ENCODE peak calls at places on chromosomes 2 and 18, in ten cellular contexts. H, W, Q, F, I, B, G, N, M and V are unnamed samples.

GRCh38 chr2:107337209-107337898 is 451.4 kb upstream of the ST6GAL2 start:
- DNase-seq in H (no peak), W (no peak), Q (peak), F (peak), I (no peak), B (peak), G (peak), N (no peak), M (no peak), V (peak)

GRCh38 chr2:36967236-36967876 is 1.0 kb upstream of the STRN start:
- DNase-seq in H (no peak), W (no peak), Q (no peak), F (peak), I (no peak), B (no peak), G (no peak), N (no peak), M (no peak), V (no peak)

GRCh38 chr2:185628985-185629384 is 109.6 kb upstream of the FSIP2 start:
- DNase-seq in H (no peak), W (no peak), Q (no peak), F (no peak), I (peak), B (peak), G (peak), N (no peak), M (no peak), V (no peak)

GRCh38 chr18:49728542-49728941 is 84.8 kb downstream of the ACAA2 start:
- DNase-seq in H (peak), W (no peak), Q (peak), F (peak), I (peak), B (peak), G (peak), N (no peak), M (no peak), V (peak)

GRCh38 chr2:144288428-144288827 is 231.5 kb downstream of the ZEB2 start:
- DNase-seq in H (no peak), W (no peak), Q (no peak), F (no peak), I (no peak), B (no peak), G (peak), N (peak), M (no peak), V (peak)

GRCh38 chr2:174337337-174338154 is 2.8 kb downstream of the SP9 start:
- DNase-seq in H (peak), W (no peak), Q (peak), F (peak), I (peak), B (no peak), G (no peak), N (no peak), M (no peak), V (no peak)

GRCh38 chr2:138974651-138975050 is 194.5 kb upstream of the NXPH2 start:
- DNase-seq in H (no peak), W (no peak), Q (no peak), F (no peak), I (no peak), B (no peak), G (peak), N (no peak), M (no peak), V (no peak)

GRCh38 chr18:10851824-10852225 is 297.5 kb downstream of the PIEZO2 start:
- DNase-seq in H (no peak), W (no peak), Q (peak), F (peak), I (no peak), B (peak), G (peak), N (peak), M (no peak), V (peak)

GRCh38 chr2:187658952-187659525 is 104.8 kb upstream of the TFPI start:
- DNase-seq in H (no peak), W (no peak), Q (peak), F (peak), I (no peak), B (peak), G (peak), N (peak), M (no peak), V (peak)

GRCh38 chr2:239955086-239955988 is 69.8 kb downstream of the NDUFA10 start:
- DNase-seq in H (peak), W (no peak), Q (no peak), F (no peak), I (no peak), B (no peak), G (no peak), N (no peak), M (no peak), V (no peak)

GRCh38 chr2:169711751-169712509 is 17.7 kb downstream of the PHOSPHO2 start:
- DNase-seq in H (no peak), W (no peak), Q (no peak), F (no peak), I (no peak), B (no peak), G (no peak), N (no peak), M (no peak), V (no peak)

GRCh38 chr2:168009900-168010299 is 237.5 kb downstream of the STK39 start:
- DNase-seq in H (no peak), W (no peak), Q (no peak), F (no peak), I (no peak), B (no peak), G (no peak), N (no peak), M (no peak), V (no peak)

GRCh38 chr2:207473203-207473865 is 56.4 kb upstream of the CREB1 start:
- DNase-seq in H (no peak), W (peak), Q (peak), F (peak), I (peak), B (peak), G (peak), N (peak), M (no peak), V (no peak)

GRCh38 chr2:240139666-240140393 is 628 bp downstream of the OTOS start:
- DNase-seq in H (no peak), W (peak), Q (no peak), F (no peak), I (no peak), B (no peak), G (no peak), N (no peak), M (no peak), V (no peak)

GRCh38 chr2:98815795-98816194 is 84.9 kb upstream of the MGAT4A start:
- DNase-seq in H (no peak), W (no peak), Q (no peak), F (no peak), I (no peak), B (no peak), G (no peak), N (no peak), M (no peak), V (no peak)

GRCh38 chr18:67589325-67589724 is 72.8 kb upstream of the DSEL start:
- DNase-seq in H (no peak), W (no peak), Q (no peak), F (no peak), I (no peak), B (peak), G (no peak), N (peak), M (no peak), V (no peak)

GRCh38 chr18:63070750-63071502 is 248.6 kb downstream of the BCL2 start:
- DNase-seq in H (no peak), W (no peak), Q (no peak), F (no peak), I (no peak), B (no peak), G (no peak), N (no peak), M (no peak), V (no peak)

GRCh38 chr18:62828852-62829251 is 113.5 kb downstream of the PHLPP1 start:
- DNase-seq in H (no peak), W (no peak), Q (no peak), F (no peak), I (no peak), B (peak), G (peak), N (peak), M (no peak), V (no peak)

GRCh38 chr2:69645926-69646325 is 2.4 kb upstream of the AAK1 start:
- DNase-seq in H (no peak), W (no peak), Q (no peak), F (no peak), I (no peak), B (no peak), G (no peak), N (no peak), M (no peak), V (no peak)

GRCh38 chr2:229586746-229587705 is 127.3 kb downstream of the DNER start:
- DNase-seq in H (peak), W (peak), Q (peak), F (peak), I (peak), B (peak), G (peak), N (peak), M (peak), V (peak)

GRCh38 chr2:167939513-167940360 is 307.7 kb downstream of the STK39 start:
- DNase-seq in H (no peak), W (no peak), Q (no peak), F (no peak), I (no peak), B (no peak), G (no peak), N (no peak), M (no peak), V (no peak)

GRCh38 chr2:46147626-46148368 is 149.4 kb upstream of the EPAS1 start:
- DNase-seq in H (no peak), W (no peak), Q (no peak), F (no peak), I (no peak), B (no peak), G (no peak), N (peak), M (no peak), V (no peak)

GRCh38 chr18:21682276-21683051 is 22.1 kb downstream of the ABHD3 start:
- DNase-seq in H (no peak), W (no peak), Q (peak), F (peak), I (no peak), B (peak), G (peak), N (peak), M (no peak), V (peak)

GRCh38 chr2:213247566-213247965 is 36.7 kb upstream of the SPAG16 start:
- DNase-seq in H (no peak), W (no peak), Q (no peak), F (no peak), I (no peak), B (peak), G (no peak), N (no peak), M (no peak), V (no peak)

GRCh38 chr18:21808185-21808584 is 67.6 kb downstream of the MIB1 start:
- DNase-seq in H (no peak), W (no peak), Q (no peak), F (no peak), I (no peak), B (no peak), G (no peak), N (no peak), M (no peak), V (no peak)

GRCh38 chr2:176192351-176192750 is 3.9 kb downstream of the HOXD1 start:
- DNase-seq in H (no peak), W (no peak), Q (no peak), F (no peak), I (no peak), B (no peak), G (no peak), N (no peak), M (no peak), V (no peak)

GRCh38 chr18:13809025-13809384 is 14.9 kb upstream of the MC5R start:
- DNase-seq in H (no peak), W (no peak), Q (no peak), F (no peak), I (no peak), B (no peak), G (no peak), N (no peak), M (no peak), V (no peak)

GRCh38 chr2:74181739-74182138 is 3.1 kb upstream of the MOB1A start:
- DNase-seq in H (no peak), W (no peak), Q (no peak), F (no peak), I (peak), B (peak), G (no peak), N (no peak), M (no peak), V (no peak)

GRCh38 chr2:205904873-205905272 is 181.1 kb downstream of the INO80D start:
- DNase-seq in H (no peak), W (no peak), Q (no peak), F (no peak), I (no peak), B (no peak), G (no peak), N (no peak), M (no peak), V (no peak)

GRCh38 chr18:35827275-35827929 is 145.1 kb upstream of the RMP24 start:
- DNase-seq in H (no peak), W (no peak), Q (no peak), F (no peak), I (no peak), B (no peak), G (no peak), N (no peak), M (no peak), V (no peak)

GRCh38 chr2:125730921-125731320 is 925.0 kb upstream of the GYPC start:
- DNase-seq in H (no peak), W (no peak), Q (no peak), F (no peak), I (no peak), B (no peak), G (no peak), N (no peak), M (no peak), V (no peak)

GRCh38 chr2:118723394-118723793 is 124.1 kb downstream of the EN1 start:
- DNase-seq in H (no peak), W (no peak), Q (peak), F (peak), I (no peak), B (peak), G (no peak), N (no peak), M (no peak), V (no peak)

GRCh38 chr2:36695746-36696415 is 626 bp upstream of the VIT start:
- DNase-seq in H (no peak), W (no peak), Q (peak), F (peak), I (no peak), B (peak), G (peak), N (peak), M (no peak), V (peak)

GRCh38 chr2:232503792-232504323 is 16.2 kb upstream of the ECEL1 start:
- DNase-seq in H (no peak), W (no peak), Q (no peak), F (no peak), I (no peak), B (no peak), G (no peak), N (no peak), M (no peak), V (no peak)

GRCh38 chr2:196234672-196235071 is 63.3 kb upstream of the STK17B start:
- DNase-seq in H (no peak), W (no peak), Q (peak), F (peak), I (no peak), B (peak), G (peak), N (peak), M (no peak), V (no peak)

GRCh38 chr2:169775765-169776482 is 22.7 kb upstream of the SSB start:
- DNase-seq in H (no peak), W (no peak), Q (no peak), F (no peak), I (no peak), B (peak), G (peak), N (peak), M (no peak), V (peak)

GRCh38 chr18:49778826-49779465 is 34.4 kb downstream of the ACAA2 start:
- DNase-seq in H (no peak), W (no peak), Q (peak), F (no peak), I (no peak), B (no peak), G (peak), N (no peak), M (no peak), V (no peak)

GRCh38 chr2:216286616-216287231 is 85.6 kb downstream of the MARCHF4 start:
- DNase-seq in H (no peak), W (no peak), Q (peak), F (no peak), I (no peak), B (peak), G (peak), N (no peak), M (no peak), V (peak)

GRCh38 chr18:70243545-70243944 is 38.1 kb upstream of the RTTN start:
- DNase-seq in H (no peak), W (no peak), Q (no peak), F (no peak), I (no peak), B (no peak), G (peak), N (no peak), M (no peak), V (no peak)